ENCODE peak calls at places on chromosomes 12 and 14, in four cellular contexts. F, K, D and L are unnamed samples.
A peak's percentile ranks its signal among the peaks of the same experiment; 100 is the strongest.

GRCh38 chr12:11891350-11892064 is 179.2 kb upstream of the BCL2L14 start:
- DNase-seq in F (no peak), D (no peak), K (no peak), L (no peak)

GRCh38 chr14:35365130-35366047 is 39.2 kb downstream of the NFKBIA start:
- DNase-seq in K (peak; percentile 98), D (peak; percentile 54), F (peak; percentile 36), L (peak; percentile 58)

GRCh38 chr12:72742560-72742959 is 470.4 kb downstream of the TRHDE start:
- DNase-seq in D (no peak), K (no peak), F (no peak), L (no peak)

GRCh38 chr14:101736585-101736984 is 24.9 kb upstream of the PPP2R5C start:
- DNase-seq in F (no peak), D (no peak), K (no peak), L (no peak)

GRCh38 chr14:38121280-38121679 is 86.4 kb upstream of the SSTR1 start:
- DNase-seq in F (no peak), D (no peak), K (no peak), L (no peak)

GRCh38 chr12:4268549-4269181 is 4.9 kb upstream of the CCND2 start:
- DNase-seq in D (no peak), K (no peak), F (no peak), L (no peak)

GRCh38 chr14:101135796-101136742 is 232.5 kb upstream of the RTL1 start:
- DNase-seq in K (no peak), D (no peak), F (no peak), L (no peak)

GRCh38 chr14:68476212-68476964 is 316.5 kb downstream of the ZFP36L1 start:
- DNase-seq in F (no peak), D (no peak), K (peak; percentile 45), L (no peak)

GRCh38 chr14:69423279-69423678 is 24.8 kb downstream of the SLC39A9 start:
- DNase-seq in F (no peak), K (no peak), D (no peak), L (no peak)

GRCh38 chr12:124279846-124280360 is 15.0 kb upstream of the RFLNA start:
- DNase-seq in F (no peak), K (no peak), D (no peak), L (no peak)

GRCh38 chr12:90290980-90291975 is 582.6 kb upstream of the ATP2B1 start:
- DNase-seq in F (no peak), D (no peak), K (no peak), L (no peak)

GRCh38 chr14:32396874-32397273 is 67.8 kb downstream of the AKAP6 start:
- DNase-seq in D (no peak), F (no peak), K (no peak), L (no peak)

GRCh38 chr12:4858385-4858784 is 51.3 kb upstream of the KCNA1 start:
- DNase-seq in K (peak; percentile 32), F (no peak), D (no peak), L (no peak)

GRCh38 chr12:56935752-56936151 is 1.5 kb upstream of the SDR9C7 start:
- DNase-seq in K (no peak), F (no peak), D (no peak), L (no peak)

GRCh38 chr12:127383281-127383680 is 883.7 kb upstream of the TMEM132C start:
- DNase-seq in D (no peak), F (no peak), K (no peak), L (no peak)

GRCh38 chr14:91371011-91371989 is 46.3 kb downstream of the CCDC88C start:
- DNase-seq in D (no peak), K (no peak), F (no peak), L (no peak)

GRCh38 chr14:91366749-91367148 is 50.9 kb downstream of the CCDC88C start:
- DNase-seq in F (no peak), K (no peak), D (no peak), L (no peak)

GRCh38 chr14:91367173-91368171 is 50.1 kb downstream of the CCDC88C start:
- DNase-seq in F (no peak), K (no peak), D (no peak), L (no peak)

GRCh38 chr14:91369628-91370445 is 47.8 kb downstream of the CCDC88C start:
- DNase-seq in F (no peak), D (no peak), K (peak; percentile 59), L (no peak)

DNA sequence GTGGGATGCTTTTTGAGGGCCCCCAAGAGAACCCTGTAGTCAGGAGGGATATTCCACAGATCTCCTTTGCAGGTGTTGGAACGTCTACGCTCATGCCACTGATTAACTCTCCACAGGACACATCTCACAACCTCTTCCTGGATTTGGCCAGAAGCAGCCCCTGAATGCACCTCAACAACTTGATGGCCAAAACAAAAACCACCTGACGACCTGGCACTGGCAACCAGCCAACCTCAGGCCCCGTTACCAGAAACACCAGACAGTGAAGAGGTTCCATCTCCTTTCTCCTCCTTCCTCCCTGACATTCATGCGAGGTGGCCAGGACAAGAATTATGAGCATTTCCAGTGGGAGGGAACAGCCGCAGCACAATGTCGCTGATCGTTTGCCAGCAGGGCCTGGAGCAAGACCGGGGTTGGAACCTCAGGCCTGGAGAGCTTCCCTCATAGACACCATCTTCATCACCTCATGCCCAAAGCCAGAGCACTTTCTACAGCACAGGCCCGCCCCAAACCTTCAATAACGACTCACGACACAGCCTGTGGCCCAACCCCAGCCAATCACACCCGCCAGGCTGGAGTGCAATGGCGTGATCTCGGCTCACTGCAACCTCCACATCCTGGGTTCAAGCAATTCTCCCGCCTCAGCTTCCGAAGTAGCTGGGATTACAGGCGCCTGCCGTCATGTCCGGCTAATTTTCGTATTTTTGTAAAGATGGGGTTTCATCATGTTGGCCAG is 48.8 kb downstream of the CCDC88C start:
- DNase-seq in K (no peak), F (no peak), D (no peak), L (no peak)
- H3K27ac ChIP-seq in K (no peak overlapping the region), F (no peak overlapping the region), D (no peak overlapping the region), L (peak overlapping the region; percentile 48)

DNA sequence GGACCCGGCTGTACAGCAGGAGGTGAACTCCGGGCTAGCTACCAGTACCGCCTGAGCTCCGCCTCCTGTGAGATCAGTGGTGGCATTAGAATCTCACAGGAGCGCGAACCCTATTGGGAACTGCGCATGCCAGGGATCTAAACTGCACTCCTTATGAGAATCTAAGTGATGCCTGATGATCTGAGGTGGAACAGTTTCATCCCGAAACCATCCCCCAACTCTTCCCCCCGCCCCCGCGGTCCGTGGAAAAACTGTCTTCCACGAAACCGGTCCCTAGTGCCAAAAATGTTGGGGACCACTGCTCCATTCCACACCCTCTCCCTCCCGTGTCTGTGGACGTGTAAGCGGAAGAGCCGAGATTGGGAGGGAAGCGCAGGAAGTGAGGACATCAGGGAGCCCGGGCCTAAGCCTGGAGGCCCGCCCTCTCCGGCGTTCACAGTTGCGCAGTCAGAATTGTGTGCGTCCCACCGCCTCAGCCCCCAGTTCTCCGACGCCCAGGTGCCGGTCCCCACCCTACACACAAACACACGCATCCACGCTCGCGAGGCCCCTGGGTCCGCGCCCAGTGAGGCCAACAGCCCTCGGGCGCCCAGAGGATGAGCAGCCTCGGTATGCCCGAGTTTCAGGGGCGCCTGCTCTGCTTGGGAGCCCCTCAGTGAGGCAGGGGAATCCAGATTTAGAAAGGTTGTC is 1.8 kb upstream of the RNASE4 start:
- DNase-seq in F (peak; percentile 48), D (peak; percentile 88), K (peak; percentile 94), L (peak; percentile 84)
- TF ChIP-seq CTCF in F (no peak), D (peak; percentile 7), K (peak; percentile 8), L (no peak)

GRCh38 chr14:59176764-59177163 is 11.7 kb upstream of the DAAM1 start:
- DNase-seq in K (no peak), D (no peak), F (no peak), L (no peak)
- TF ChIP-seq TCF7L2 in K (no peak), D (no peak), F (no peak), L (no peak)

DNA sequence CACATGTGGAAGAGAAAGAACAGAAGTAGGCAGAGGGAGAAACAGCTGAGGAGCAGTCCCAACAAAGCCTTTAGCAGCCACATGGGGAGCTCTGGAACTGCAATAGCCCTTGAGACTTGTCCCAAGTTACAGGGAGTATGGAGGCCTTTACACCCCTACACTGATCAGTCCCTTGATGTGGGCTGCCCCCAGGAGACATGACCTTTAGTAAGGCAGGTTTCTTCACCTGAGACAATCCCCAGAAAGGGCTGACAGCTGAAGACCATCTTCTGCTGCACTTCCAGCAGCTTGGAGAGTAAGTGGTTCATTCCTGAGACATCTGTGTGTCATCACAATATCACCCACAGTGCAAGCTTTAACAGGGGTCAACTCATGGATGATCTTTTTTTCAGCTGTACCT is 8.6 kb upstream of the SNAPC1 start:
- DNase-seq in F (no peak), K (peak; percentile 12), D (no peak), L (no peak)
- H3K27ac ChIP-seq in F (no peak overlapping the region), K (no peak overlapping the region), D (no peak overlapping the region), L (no peak overlapping the region)

GRCh38 chr12:100954118-100954517 is 159.5 kb downstream of the ANO4 start:
- DNase-seq in D (no peak), K (no peak), F (no peak), L (no peak)
- TF ChIP-seq CTCF in D (no peak), K (no peak), F (no peak), L (no peak)

DNA sequence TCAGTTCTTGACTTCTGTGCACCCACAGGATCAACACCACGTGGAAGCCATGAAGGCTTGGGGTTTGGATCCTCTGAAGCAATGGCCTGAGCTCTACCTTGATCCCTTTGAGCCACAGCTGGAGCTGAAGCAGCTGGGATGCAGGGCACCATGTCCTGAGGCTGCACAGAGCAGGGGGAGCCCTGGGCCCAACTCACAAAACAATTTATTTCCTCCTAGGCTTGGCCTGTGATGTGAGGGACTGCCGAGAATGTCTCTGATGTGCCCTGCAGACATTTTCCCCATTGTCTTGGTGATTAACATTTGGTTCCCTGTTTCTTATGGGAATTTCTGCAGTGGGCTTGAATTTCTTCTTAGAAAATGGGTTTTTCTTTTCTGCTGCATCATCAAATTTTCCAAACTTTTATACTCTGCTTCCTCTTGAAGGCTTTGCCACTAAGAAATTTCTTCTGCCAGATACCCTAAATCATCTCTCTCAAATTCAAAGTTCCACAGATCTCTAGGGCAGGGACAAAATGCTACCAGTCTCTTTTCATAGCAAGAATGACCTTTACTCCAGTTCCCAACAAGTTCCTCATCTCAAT is 288.2 kb downstream of the CCDC59 start:
- DNase-seq in F (no peak), D (no peak), K (no peak), L (no peak)
- TF ChIP-seq TCF7L2 in F (no peak), D (no peak), K (no peak), L (no peak)

GRCh38 chr12:105225505-105225904 is 10.5 kb downstream of the APPL2 start:
- DNase-seq in D (no peak), F (no peak), K (no peak), L (no peak)

GRCh38 chr12:105224399-105224798 is 11.6 kb downstream of the APPL2 start:
- DNase-seq in F (no peak), D (no peak), K (no peak), L (no peak)

GRCh38 chr12:105227879-105228278 is 8.1 kb downstream of the APPL2 start:
- DNase-seq in F (no peak), D (no peak), K (no peak), L (no peak)

GRCh38 chr12:105228494-105228893 is 7.5 kb downstream of the APPL2 start:
- DNase-seq in K (no peak), F (no peak), D (no peak), L (no peak)

DNA sequence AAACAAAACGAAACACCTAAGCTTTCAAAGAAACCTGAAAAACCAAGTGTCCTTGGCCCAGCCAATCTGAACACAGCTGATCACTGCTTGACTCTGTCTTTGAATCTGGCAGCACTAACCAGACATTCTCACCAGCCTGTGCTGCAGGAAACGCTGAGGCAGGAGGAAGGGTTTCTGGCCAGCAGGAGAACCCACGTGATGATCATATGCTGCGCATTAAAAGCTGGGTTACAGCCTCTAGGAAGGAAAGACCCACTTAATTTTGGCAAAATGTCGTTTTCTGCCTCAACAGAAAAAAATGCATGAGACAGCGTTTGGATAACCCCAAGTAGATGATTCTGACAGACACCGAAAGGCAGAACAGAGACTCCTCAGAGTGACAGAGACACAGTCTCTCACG is 9.8 kb downstream of the APPL2 start:
- DNase-seq in K (no peak), D (no peak), F (no peak), L (no peak)
- H3K27ac ChIP-seq in K (no peak overlapping the region), D (no peak overlapping the region), F (no peak overlapping the region), L (no peak overlapping the region)

GRCh38 chr14:21093769-21094681 is 4.4 kb downstream of the ZNF219 start:
- DNase-seq in K (no peak), F (no peak), D (no peak), L (no peak)
- TF ChIP-seq CTCF in K (no peak), F (no peak), D (no peak), L (no peak)